ENCODE peak calls at places on chromosome 14, in six cellular contexts. W is IMR-90, O is K562, N is HepG2, U is SK-N-SH, H is GM12878. Z is an unnamed sample.

GRCh38 chr14:53473480-53473879 is 320.4 kb upstream of the DDHD1 start:
- DNase-seq in W (no peak), O (no peak), N (no peak), U (no peak), H (no peak), Z (no peak)

GRCh38 chr14:64158608-64159007 is 135.6 kb downstream of the ESR2 start:
- DNase-seq in W (no peak), O (no peak), N (no peak), U (no peak), H (no peak), Z (no peak)

GRCh38 chr14:100031506-100032281 is 33.5 kb upstream of the EVL start:
- DNase-seq in W (peak), O (no peak), N (no peak), U (no peak), H (no peak), Z (peak)

GRCh38 chr14:75832621-75833297 is 149.0 kb downstream of the TGFB3 start:
- DNase-seq in W (peak), O (peak), N (no peak), U (no peak), H (no peak), Z (no peak)

GRCh38 chr14:87745507-87746118 is 247.4 kb downstream of the GALC start:
- DNase-seq in W (peak), O (peak), N (peak), U (peak), H (no peak), Z (peak)

GRCh38 chr14:92962031-92962830 is 39.3 kb downstream of the CHGA start:
- DNase-seq in W (no peak), O (no peak), N (no peak), U (no peak), H (no peak), Z (no peak)

GRCh38 chr14:68952544-68953535 is 26.3 kb downstream of the ACTN1 start:
- DNase-seq in W (peak), O (peak), N (no peak), U (peak), H (no peak), Z (no peak)

GRCh38 chr14:31270196-31270772 is 62.7 kb upstream of the HECTD1 start:
- DNase-seq in W (no peak), O (peak), N (peak), U (no peak), H (no peak), Z (no peak)

GRCh38 chr14:29846339-29847129 is 81.1 kb downstream of the PRKD1 start:
- DNase-seq in W (peak), O (no peak), N (no peak), U (no peak), H (peak), Z (no peak)

GRCh38 chr14:38256358-38256840 is 506 bp upstream of the CLEC14A start:
- DNase-seq in W (peak), O (no peak), N (no peak), U (no peak), H (no peak), Z (no peak)

GRCh38 chr14:105911006-105911847 is 384.8 kb downstream of the TMEM121 start:
- DNase-seq in W (no peak), O (no peak), N (no peak), U (no peak), H (no peak), Z (no peak)

GRCh38 chr14:52025310-52025709 is 36.0 kb downstream of the RTRAF start:
- DNase-seq in W (peak), O (no peak), N (no peak), U (no peak), H (no peak), Z (no peak)

GRCh38 chr14:52029881-52030280 is 39.0 kb downstream of the NID2 start:
- DNase-seq in W (no peak), O (no peak), N (no peak), U (no peak), H (no peak), Z (no peak)

GRCh38 chr14:35339761-35340406 is 47.7 kb downstream of the PSMA6 start:
- DNase-seq in W (no peak), O (no peak), N (no peak), U (no peak), H (no peak), Z (no peak)

GRCh38 chr14:21647380-21647779 is 6.3 kb upstream of the OR4E2 start:
- DNase-seq in W (peak), O (no peak), N (no peak), U (no peak), H (no peak), Z (no peak)

GRCh38 chr14:39395555-39396254 is 36.5 kb downstream of the FBXO33 start:
- DNase-seq in W (peak), O (no peak), N (no peak), U (no peak), H (no peak), Z (no peak)

GRCh38 chr14:88985654-88986053 is 161.2 kb downstream of the TTC8 start:
- DNase-seq in W (no peak), O (no peak), N (no peak), U (peak), H (no peak), Z (no peak)

GRCh38 chr14:89617471-89618291 is 200.6 kb upstream of the FOXN3 start:
- DNase-seq in W (peak), O (no peak), N (peak), U (peak), H (no peak), Z (no peak)

GRCh38 chr14:87712386-87713113 is 280.4 kb downstream of the GALC start:
- DNase-seq in W (no peak), O (no peak), N (no peak), U (no peak), H (no peak), Z (no peak)

GRCh38 chr14:74412753-74413152 is 13.3 kb downstream of the SYNDIG1L start:
- DNase-seq in W (no peak), O (no peak), N (no peak), U (no peak), H (no peak), Z (no peak)

DNA sequence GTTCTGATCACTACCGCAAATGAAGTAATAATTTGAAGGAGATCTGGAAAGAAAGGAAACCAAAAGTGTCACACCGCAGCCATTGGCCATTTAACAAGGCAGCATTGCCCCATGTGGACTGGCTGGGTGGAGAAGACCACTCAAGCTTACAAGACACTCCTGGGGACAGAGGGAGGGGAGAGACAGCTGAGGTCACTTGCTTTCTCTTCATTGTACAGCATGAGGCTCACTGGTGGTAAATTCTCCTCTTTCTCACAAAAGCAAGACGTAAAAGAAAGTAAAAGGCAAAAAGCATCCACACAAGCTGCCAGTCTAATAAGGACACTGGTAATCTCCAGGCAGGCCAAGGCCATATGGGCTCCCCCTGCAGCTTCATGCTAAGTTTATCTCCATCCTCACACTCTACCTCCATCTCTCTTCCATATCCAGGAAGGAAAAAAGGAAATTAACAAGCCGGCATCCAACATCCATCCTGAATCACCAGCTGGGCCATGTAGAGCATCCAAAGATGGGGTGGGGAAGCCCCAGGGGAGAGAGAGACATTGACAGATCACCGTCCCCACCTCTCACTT is 100.7 kb downstream of the DPF3 start:
- DNase-seq in W (no peak), O (no peak), N (no peak), U (no peak), H (no peak), Z (no peak)
- TF ChIP-seq RAD21 in W (no peak), O (no peak), N (no peak), U (no peak), H (no peak), Z (no peak)

GRCh38 chr14:40987481-40987880 is 619.2 kb upstream of the LRFN5 start:
- DNase-seq in W (no peak), O (no peak), N (no peak), U (no peak), H (no peak), Z (no peak)
- TF ChIP-seq SMC3 in W (no peak), O (no peak), N (no peak), U (no peak), H (no peak), Z (no peak)

DNA sequence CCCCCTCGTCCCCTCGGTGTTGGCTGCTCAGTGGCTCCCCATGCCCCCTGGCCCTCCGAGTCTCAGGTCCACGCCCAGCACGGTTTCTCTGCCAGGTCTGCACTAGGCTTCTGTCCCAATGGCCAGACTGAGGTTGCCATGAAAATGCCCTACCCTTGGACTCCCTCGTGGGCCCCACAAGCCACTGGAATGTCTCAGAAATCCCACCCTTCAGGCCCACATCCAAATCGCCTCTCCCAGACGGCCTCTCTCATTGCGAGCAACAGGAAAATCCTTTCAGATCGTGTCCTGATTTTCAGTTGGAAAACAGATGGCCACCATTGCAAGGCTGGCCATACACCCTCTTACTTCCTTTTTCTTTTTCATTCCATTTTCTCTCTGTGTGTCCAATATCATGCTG is 77.4 kb downstream of the IRF2BPL start:
- DNase-seq in W (no peak), O (no peak), N (no peak), U (no peak), H (no peak), Z (no peak)
- TF ChIP-seq RAD21 in W (no peak), O (no peak), N (no peak), U (no peak), H (no peak), Z (no peak)

GRCh38 chr14:23536494-23536893 is 15.1 kb downstream of the ZFHX2 start:
- DNase-seq in W (no peak), O (no peak), N (no peak), U (no peak), H (no peak), Z (no peak)

GRCh38 chr14:23538785-23539184 is 12.8 kb downstream of the ZFHX2 start:
- DNase-seq in W (peak), O (no peak), N (no peak), U (no peak), H (no peak), Z (no peak)

GRCh38 chr14:23539209-23539866 is 12.2 kb downstream of the ZFHX2 start:
- DNase-seq in W (peak), O (peak), N (peak), U (peak), H (no peak), Z (peak)

GRCh38 chr14:23537351-23538048 is 14.1 kb downstream of the ZFHX2 start:
- DNase-seq in W (peak), O (no peak), N (no peak), U (no peak), H (no peak), Z (no peak)

GRCh38 chr14:23538049-23538718 is 13.4 kb downstream of the ZFHX2 start:
- DNase-seq in W (no peak), O (no peak), N (no peak), U (no peak), H (no peak), Z (no peak)
- TF ChIP-seq SMC3 in W (no peak), O (no peak), N (no peak), U (no peak), H (no peak), Z (no peak)

GRCh38 chr14:85527458-85527857 is 2.5 kb upstream of the FLRT2 start:
- DNase-seq in W (no peak), O (no peak), N (no peak), U (no peak), H (no peak), Z (no peak)

GRCh38 chr14:85529803-85530574 is at the start of gene FLRT2:
- DNase-seq in W (peak), O (no peak), N (no peak), U (no peak), H (no peak), Z (peak)

GRCh38 chr14:85530626-85531025 is 682 bp downstream of the FLRT2 start:
- DNase-seq in W (no peak), O (no peak), N (no peak), U (no peak), H (no peak), Z (no peak)

GRCh38 chr14:85528080-85528881 is 1.7 kb upstream of the FLRT2 start:
- DNase-seq in W (peak), O (no peak), N (peak), U (no peak), H (no peak), Z (peak)

GRCh38 chr14:85528882-85529585 is 910 bp upstream of the FLRT2 start:
- DNase-seq in W (peak), O (no peak), N (no peak), U (no peak), H (no peak), Z (peak)
- TF ChIP-seq RAD21 in W (peak), O (no peak), N (no peak), U (no peak), H (no peak), Z (no peak)

GRCh38 chr14:72745546-72745945 is 148.4 kb downstream of the DPF3 start:
- DNase-seq in W (peak), O (no peak), N (no peak), U (no peak), H (no peak), Z (peak)
- TF ChIP-seq SMC3 in W (no peak), O (no peak), N (no peak), U (no peak), H (no peak), Z (no peak)